ENCODE peak calls at places on chromosomes 6 and 20, in four cellular contexts. Q is HL-60, N is GM12878, J is K562. C is an unnamed sample.

GRCh38 chr6:165515963-165516624 is 146.9 kb downstream of the PDE10A start:
- DNase-seq in Q (no peak), N (no peak), J (no peak), C (no peak)

GRCh38 chr6:147561742-147562141 is 53.3 kb downstream of the SAMD5 start:
- DNase-seq in Q (no peak), N (no peak), J (no peak), C (no peak)

GRCh38 chr6:103284835-103285234 is 1574.9 kb downstream of the HACE1 start:
- DNase-seq in Q (no peak), N (no peak), J (no peak), C (no peak)

GRCh38 chr20:3093861-3094361 is 9.4 kb upstream of the AVP start:
- DNase-seq in Q (peak; percentile 47), N (no peak), J (no peak), C (no peak)

GRCh38 chr6:94372229-94372628 is 952.9 kb upstream of the EPHA7 start:
- DNase-seq in Q (no peak), N (no peak), J (no peak), C (no peak)

GRCh38 chr6:106309766-106310373 is 15.7 kb downstream of the ATG5 start:
- DNase-seq in Q (no peak), N (no peak), J (no peak), C (no peak)

GRCh38 chr6:43738877-43739641 is 31.0 kb upstream of the VEGFA start:
- DNase-seq in Q (no peak), N (no peak), J (peak; percentile 43), C (no peak)

GRCh38 chr20:43799150-43799711 is 72.4 kb upstream of the GTSF1L start:
- DNase-seq in Q (no peak), N (no peak), J (no peak), C (no peak)

GRCh38 chr6:4603291-4603690 is 172.9 kb upstream of the CDYL start:
- DNase-seq in Q (peak; percentile 49), N (no peak), J (no peak), C (no peak)

GRCh38 chr6:156687875-156688549 is 89.2 kb upstream of the ARID1B start:
- DNase-seq in Q (no peak), N (no peak), J (peak; percentile 83), C (no peak)

GRCh38 chr6:37029249-37029959 is 23.9 kb downstream of the FGD2 start:
- DNase-seq in Q (peak; percentile 90), N (no peak), J (peak; percentile 97), C (no peak)

GRCh38 chr6:170096191-170096802 is 194.6 kb downstream of the DLL1 start:
- DNase-seq in Q (no peak), N (no peak), J (no peak), C (no peak)

GRCh38 chr6:28239636-28240035 is 12.4 kb downstream of the ZKSCAN4 start:
- DNase-seq in Q (no peak), N (peak; percentile 40), J (no peak), C (no peak)

GRCh38 chr6:121399971-121400370 is 35.5 kb upstream of the GJA1 start:
- DNase-seq in Q (no peak), N (no peak), J (no peak), C (no peak)

GRCh38 chr6:45791600-45792168 is 224.0 kb downstream of the CLIC5 start:
- DNase-seq in Q (no peak), N (no peak), J (no peak), C (no peak)

GRCh38 chr20:17568972-17569471 is 853 bp upstream of the DSTN start:
- DNase-seq in Q (no peak), N (no peak), J (peak; percentile 56), C (peak; percentile 29)

GRCh38 chr6:169852504-169853195 is 101.2 kb downstream of the ERMARD start:
- DNase-seq in Q (no peak), N (no peak), J (no peak), C (no peak)

GRCh38 chr6:158499601-158500000 is 60.3 kb upstream of the TMEM181 start:
- DNase-seq in Q (no peak), N (no peak), J (no peak), C (no peak)

GRCh38 chr6:124955108-124955851 is 7.0 kb upstream of the RNF217 start:
- DNase-seq in Q (no peak), N (no peak), J (peak; percentile 51), C (no peak)

GRCh38 chr6:159378361-159378760 is 209.2 kb downstream of the FNDC1 start:
- DNase-seq in Q (no peak), N (no peak), J (no peak), C (no peak)

GRCh38 chr6:100035873-100036653 is 42.0 kb upstream of the MCHR2 start:
- DNase-seq in Q (no peak), N (no peak), J (no peak), C (no peak)

GRCh38 chr6:154258064-154258757 is 98.4 kb downstream of the IPCEF1 start:
- DNase-seq in Q (peak; percentile 46), N (no peak), J (no peak), C (no peak)

GRCh38 chr6:102562713-102563112 is 1169.2 kb downstream of the GRIK2 start:
- DNase-seq in Q (no peak), N (no peak), J (no peak), C (no peak)

GRCh38 chr6:5866547-5867051 is 140.1 kb downstream of the NRN1 start:
- DNase-seq in Q (no peak), N (no peak), J (no peak), C (no peak)

GRCh38 chr6:20211037-20211940 is 980 bp downstream of the MBOAT1 start:
- DNase-seq in Q (no peak), N (no peak), J (peak; percentile 63), C (no peak)

GRCh38 chr20:37518059-37518458 is 3.0 kb upstream of the NNAT start:
- DNase-seq in Q (no peak), N (no peak), J (no peak), C (no peak)

GRCh38 chr6:3226422-3227362 is 761 bp downstream of the TUBB2B start:
- DNase-seq in Q (no peak), N (no peak), J (peak; percentile 72), C (peak; percentile 57)

GRCh38 chr6:25508051-25508450 is 144.0 kb upstream of the SCGN start:
- DNase-seq in Q (no peak), N (no peak), J (no peak), C (no peak)

GRCh38 chr6:401239-401993 is 9.9 kb downstream of the IRF4 start:
- DNase-seq in Q (no peak), N (no peak), J (no peak), C (no peak)

GRCh38 chr6:92274588-92274987 is 1144.8 kb downstream of the EPHA7 start:
- DNase-seq in Q (no peak), N (no peak), J (no peak), C (no peak)

GRCh38 chr6:135240711-135241110 is 59.6 kb downstream of the MYB start:
- DNase-seq in Q (no peak), N (no peak), J (no peak), C (no peak)

GRCh38 chr6:139597781-139598368 is 223.4 kb upstream of the CITED2 start:
- DNase-seq in Q (no peak), N (no peak), J (peak; percentile 32), C (no peak)

DNA sequence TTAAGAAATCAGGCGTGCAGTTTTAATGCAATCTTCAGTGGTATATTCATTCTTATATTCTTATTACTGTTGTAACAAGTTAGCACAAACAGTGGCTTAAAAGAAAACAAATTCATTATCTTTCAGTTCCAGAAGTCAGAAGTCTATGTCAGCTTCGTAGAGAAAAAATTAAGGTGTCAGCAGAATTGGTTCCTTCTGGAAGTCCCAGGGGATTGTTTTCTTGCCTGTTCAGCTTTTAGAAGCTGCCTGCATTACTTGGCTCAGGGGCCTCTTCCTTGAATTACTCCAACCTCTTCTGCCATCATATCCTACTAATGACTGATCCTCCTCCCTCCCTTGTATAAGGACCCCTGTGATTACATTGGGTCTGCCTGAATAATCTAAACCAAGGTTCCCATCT is 243.9 kb downstream of the ZNF217 start:
- DNase-seq in Q (no peak), N (no peak), J (no peak), C (no peak)
- TF ChIP-seq POLR2AphosphoS5 in Q (no peak), N (no peak), J (no peak), C (no peak)

GRCh38 chr6:131867744-131868143 is 59.9 kb downstream of the ENPP1 start:
- DNase-seq in Q (no peak), N (no peak), J (no peak), C (no peak)
- TF ChIP-seq SPI1 in Q (no peak), N (no peak), J (no peak), C (no peak)

GRCh38 chr20:32831982-32832381 is 12.2 kb downstream of the MAPRE1 start:
- DNase-seq in Q (no peak), N (no peak), J (no peak), C (no peak)
- TF ChIP-seq POLR2AphosphoS5 in Q (no peak), N (no peak), J (no peak), C (no peak)

DNA sequence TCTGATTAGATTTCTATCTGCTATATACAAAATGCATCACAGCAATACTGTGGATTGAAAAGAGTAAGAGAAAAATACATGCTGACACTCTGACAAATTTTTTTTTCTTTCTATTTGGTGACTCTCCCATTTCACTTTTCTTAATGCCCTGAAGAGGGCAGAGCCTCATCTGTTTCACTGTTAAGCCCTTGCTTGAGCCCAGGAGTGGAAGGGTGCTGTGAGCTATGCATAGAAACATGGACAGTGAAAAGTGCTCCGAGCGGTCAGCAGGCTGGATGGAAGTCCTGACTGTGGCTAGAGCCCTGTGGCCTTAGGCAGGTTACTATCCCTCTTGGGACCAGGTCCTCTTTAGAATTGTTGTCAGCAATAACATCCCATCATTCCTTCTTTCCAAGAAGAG is 17.4 kb upstream of the CSE1L start:
- DNase-seq in Q (no peak), N (no peak), J (peak; percentile 45), C (no peak)
- TF ChIP-seq SPI1 in Q (no peak), N (no peak), J (no peak), C (no peak)

GRCh38 chr20:753897-754635 is 14.2 kb downstream of the SLC52A3 start:
- DNase-seq in Q (no peak), N (no peak), J (no peak), C (no peak)
- TF ChIP-seq POLR2AphosphoS5 in Q (no peak), N (no peak), J (no peak), C (no peak)

C was measured in GM12891.